ENCODE peak calls at places on chromosomes 16 and 17, in eight cellular contexts. X is EH, K is trophoblast cell, Y is LHCN-M2, R is cardiac muscle cell, H is LNCaP clone FGC, C is HEK293T, L is lower leg skin. P is an unnamed sample.

GRCh38 chr17:28645576-28645939 is 600 bp upstream of the BLTP2 start:
- DNase-seq in X (no peak), K (peak; percentile 31), Y (no peak), R (no peak), H (no peak), C (no peak), L (no peak), P (no peak)

GRCh38 chr16:11156401-11156800 is 99.6 kb downstream of the SOCS1 start:
- DNase-seq in X (no peak), K (no peak), Y (no peak), R (no peak), H (no peak), C (no peak), L (no peak), P (no peak)

GRCh38 chr17:76544123-76544915 is 4.5 kb downstream of the PRCD start:
- DNase-seq in X (no peak), K (no peak), Y (no peak), R (peak; percentile 59), H (peak; percentile 53), C (no peak), L (peak; percentile 83), P (no peak)

GRCh38 chr17:28717578-28718316 is at the start of gene RAB34:
- DNase-seq in X (peak; percentile 92), K (peak; percentile 21), Y (peak; percentile 81), R (peak; percentile 97), H (no peak), C (peak; percentile 39), L (peak; percentile 94), P (peak; percentile 81)

GRCh38 chr16:28087675-28088285 is 24.3 kb upstream of the GSG1L start:
- DNase-seq in X (no peak), K (no peak), Y (no peak), R (no peak), H (no peak), C (no peak), L (no peak), P (no peak)

GRCh38 chr17:66214893-66215528 is 14.2 kb downstream of the APOH start:
- DNase-seq in X (no peak), K (no peak), Y (no peak), R (no peak), H (no peak), C (no peak), L (no peak), P (no peak)

GRCh38 chr17:14047591-14047990 is 21.7 kb upstream of the COX10 start:
- DNase-seq in X (no peak), K (no peak), Y (no peak), R (no peak), H (no peak), C (no peak), L (no peak), P (no peak)

GRCh38 chr17:79832211-79833109 is 6.8 kb downstream of the CBX4 start:
- DNase-seq in X (no peak), K (no peak), Y (no peak), R (peak; percentile 85), H (no peak), C (no peak), L (no peak), P (no peak)

GRCh38 chr16:47465919-47466630 is 4.9 kb downstream of the PHKB start:
- DNase-seq in X (no peak), K (no peak), Y (no peak), R (no peak), H (no peak), C (no peak), L (no peak), P (no peak)

GRCh38 chr17:56822725-56823124 is 11.0 kb downstream of the C17orf67 start:
- DNase-seq in X (no peak), K (no peak), Y (no peak), R (no peak), H (peak; percentile 53), C (no peak), L (no peak), P (no peak)

GRCh38 chr16:22008215-22009142 is 568 bp downstream of the MOSMO start:
- DNase-seq in X (peak; percentile 43), K (peak; percentile 51), Y (no peak), R (peak; percentile 35), H (no peak), C (no peak), L (peak; percentile 89), P (peak; percentile 57)

GRCh38 chr16:73219176-73219575 is 171.2 kb upstream of the ZFHX3 start:
- DNase-seq in X (no peak), K (peak; percentile 58), Y (no peak), R (no peak), H (no peak), C (no peak), L (no peak), P (no peak)

GRCh38 chr16:75559564-75560372 is 3.7 kb upstream of the TMEM231 start:
- DNase-seq in X (peak; percentile 61), K (peak; percentile 22), Y (peak; percentile 75), R (peak; percentile 23), H (no peak), C (peak; percentile 11), L (no peak), P (no peak)

GRCh38 chr16:80541306-80541694 is 507 bp downstream of the DYNLRB2 start:
- DNase-seq in X (no peak), K (no peak), Y (no peak), R (no peak), H (no peak), C (no peak), L (no peak), P (no peak)

GRCh38 chr16:88649924-88650748 is 717 bp downstream of the CYBA start:
- DNase-seq in X (peak; percentile 39), K (peak; percentile 22), Y (no peak), R (peak; percentile 40), H (no peak), C (no peak), L (no peak), P (peak; percentile 75)

GRCh38 chr17:82021728-82022309 is 859 bp downstream of the CENPX start:
- DNase-seq in X (peak; percentile 8), K (peak; percentile 37), Y (no peak), R (no peak), H (no peak), C (no peak), L (no peak), P (no peak)

GRCh38 chr16:77511053-77511452 is 76.2 kb upstream of the ADAMTS18 start:
- DNase-seq in X (no peak), K (no peak), Y (no peak), R (no peak), H (no peak), C (no peak), L (no peak), P (no peak)

P was measured in HuH-7.